ENCODE peak calls at places on chromosomes 5 and 9, in four cellular contexts. M is RWPE1; N is activated naive CD8-positive, alpha-beta T cell treated with anti-CD3 and anti-CD28 coated beads, Interleukin-2, amount 50 U/mL, for 24 hours; U is T-cell. Y is an unnamed sample.

GRCh38 chr5:109516385-109516784 is 106.6 kb upstream of the PJA2 start:
- DNase-seq in N (no peak), M (no peak), U (no peak), Y (no peak)

GRCh38 chr5:41371741-41372140 is 138.7 kb downstream of the PLCXD3 start:
- DNase-seq in U (no peak), M (peak), N (no peak), Y (no peak)

GRCh38 chr5:127229185-127229889 is 61.3 kb upstream of the MEGF10 start:
- DNase-seq in U (peak), M (peak), N (peak), Y (peak)

GRCh38 chr5:79849061-79849460 is 142.0 kb downstream of the MTX3 start:
- DNase-seq in N (no peak), U (no peak), M (no peak), Y (no peak)

GRCh38 chr5:54874337-54875021 is 110.9 kb downstream of the ESM1 start:
- DNase-seq in U (no peak), N (no peak), M (no peak), Y (no peak)

GRCh38 chr5:67010684-67011409 is 185.8 kb downstream of the CD180 start:
- DNase-seq in N (peak), U (no peak), M (peak), Y (peak)

GRCh38 chr9:133959171-133959570 is 33.0 kb downstream of the VAV2 start:
- DNase-seq in N (no peak), M (no peak), U (no peak), Y (no peak)

GRCh38 chr9:111294691-111295451 is 35.2 kb downstream of the OR2K2 start:
- DNase-seq in U (no peak), N (no peak), M (no peak), Y (no peak)

GRCh38 chr9:137309368-137310189 is 7.5 kb upstream of the NRARP start:
- DNase-seq in U (no peak), N (no peak), M (no peak), Y (no peak)

GRCh38 chr5:6543346-6543730 is 89.5 kb downstream of the NSUN2 start:
- DNase-seq in N (no peak), M (no peak), U (no peak), Y (no peak)

GRCh38 chr5:5403736-5404135 is 18.7 kb upstream of the ICE1 start:
- DNase-seq in M (no peak), U (no peak), N (no peak), Y (no peak)

GRCh38 chr9:77865385-77865784 is 166.2 kb downstream of the GNAQ start:
- DNase-seq in U (no peak), M (no peak), N (no peak), Y (peak)

GRCh38 chr9:115137511-115137910 is 19.6 kb upstream of the TNC start:
- DNase-seq in U (no peak), M (no peak), N (no peak), Y (no peak)

GRCh38 chr5:157778121-157778805 is 34.8 kb downstream of the LSM11 start:
- DNase-seq in U (no peak), N (no peak), M (peak), Y (peak)

GRCh38 chr9:70962761-70963445 is 158.5 kb downstream of the TRPM3 start:
- DNase-seq in N (no peak), U (no peak), M (no peak), Y (no peak)

GRCh38 chr5:25573691-25574090 is 928.9 kb upstream of the CDH10 start:
- DNase-seq in U (no peak), M (no peak), N (no peak), Y (no peak)

GRCh38 chr9:126304207-126304945 is 22.3 kb upstream of the MVB12B start:
- DNase-seq in U (no peak), M (no peak), N (no peak), Y (no peak)

GRCh38 chr9:81607593-81608288 is 81.6 kb downstream of the TLE1 start:
- DNase-seq in M (no peak), U (no peak), N (no peak), Y (no peak)

GRCh38 chr5:77230727-77231469 is 20.4 kb downstream of the PDE8B start:
- DNase-seq in U (no peak), N (no peak), M (no peak), Y (no peak)

GRCh38 chr5:180135128-180135955 is 63.8 kb upstream of the RNF130 start:
- DNase-seq in N (peak), U (no peak), M (peak), Y (peak)

GRCh38 chr9:123517512-123517911 is 161.5 kb downstream of the CRB2 start:
- DNase-seq in N (no peak), M (no peak), U (no peak), Y (no peak)

GRCh38 chr5:118628672-118629354 is 359.5 kb downstream of the DTWD2 start:
- DNase-seq in U (no peak), N (no peak), M (no peak), Y (no peak)

GRCh38 chr5:167573274-167574127 is 717.9 kb upstream of the WWC1 start:
- DNase-seq in N (no peak), U (no peak), M (peak), Y (peak)

GRCh38 chr5:176694631-176695030 is 47.3 kb downstream of the TSPAN17 start:
- DNase-seq in N (no peak), M (no peak), U (no peak), Y (no peak)

Y was measured in SW480.